ENCODE peak calls at places on chromosomes 3 and 15, in six cellular contexts. J is left ventricle myocardium superior; P is activated CD4-positive, alpha-beta T cell treated with anti-CD3 and anti-CD28 coated beads, Interleukin-2, amount 50 U/mL, for 24 hours; W is iPS-NIHi11; L is iris pigment epithelial cell; B is stimulated activated CD8-positive, alpha-beta memory T cell treated with anti-CD3 and anti-CD28 coated beads, Interleukin-7, amount 100 ng/mL, for 4 hours. A is an unnamed sample.

GRCh38 chr3:100264242-100264641 is 3.5 kb downstream of the TBC1D23 start:
- DNase-seq in B (no peak), J (no peak), L (peak; percentile 8), P (no peak), W (no peak), A (no peak)

GRCh38 chr3:15795563-15796308 is 2.0 kb downstream of the ANKRD28 start:
- DNase-seq in J (no peak), P (no peak), W (no peak), L (peak; percentile 79), B (no peak), A (no peak)

GRCh38 chr3:47781326-47781684 is 388 bp downstream of the SMARCC1 start:
- DNase-seq in L (no peak), B (peak; percentile 66), J (peak; percentile 83), W (peak; percentile 82), P (peak; percentile 49), A (no peak)

GRCh38 chr3:192915306-192915705 is 2.4 kb downstream of the MB21D2 start:
- DNase-seq in L (peak; percentile 56), B (no peak), J (no peak), P (no peak), W (no peak), A (no peak)

GRCh38 chr15:53072077-53072476 is 281.9 kb upstream of the ONECUT1 start:
- DNase-seq in P (no peak), J (no peak), W (peak; percentile 87), L (peak; percentile 38), B (no peak), A (peak; percentile 52)

GRCh38 chr3:140246578-140246977 is 311.6 kb downstream of the CLSTN2 start:
- DNase-seq in W (no peak), P (no peak), L (no peak), B (no peak), J (no peak), A (no peak)

GRCh38 chr3:190883973-190884832 is 21.7 kb upstream of the GMNC start:
- DNase-seq in L (peak; percentile 66), J (no peak), W (peak; percentile 35), P (no peak), B (no peak), A (no peak)

GRCh38 chr3:25823314-25823713 is 33.4 kb downstream of the OXSM start:
- DNase-seq in P (no peak), J (no peak), W (no peak), B (no peak), L (peak; percentile 4), A (no peak)

GRCh38 chr3:63872135-63872924 is 8.7 kb downstream of the ATXN7 start:
- DNase-seq in L (peak; percentile 93), J (no peak), W (no peak), P (no peak), B (no peak), A (no peak)

GRCh38 chr3:147422934-147423599 is 13.9 kb downstream of the ZIC1 start:
- DNase-seq in W (no peak), P (no peak), B (no peak), J (no peak), L (no peak), A (no peak)

GRCh38 chr3:109685084-109686079 is 348.0 kb upstream of the DPPA4 start:
- DNase-seq in P (no peak), W (peak; percentile 14), L (peak; percentile 100), J (peak; percentile 59), B (no peak), A (no peak)

GRCh38 chr15:31387483-31388118 is 61.0 kb downstream of the KLF13 start:
- DNase-seq in W (no peak), L (no peak), B (no peak), J (peak; percentile 87), P (no peak), A (no peak)

GRCh38 chr3:29746163-29746562 is 465.3 kb downstream of the RBMS3 start:
- DNase-seq in W (no peak), J (no peak), P (no peak), L (peak; percentile 22), B (no peak), A (no peak)

GRCh38 chr3:102354818-102355515 is 79.8 kb upstream of the ZPLD1 start:
- DNase-seq in P (no peak), B (no peak), J (no peak), L (peak; percentile 77), W (no peak), A (no peak)

A was measured in iPS DF 19.7.